ENCODE peak calls at places on chromosome 9, in eight cellular contexts. Z, V, F, N, S, Q, L and A are unnamed samples.

GRCh38 chr9:734831-735511 is 106.5 kb upstream of the DMRT1 start:
- DNase-seq in F (no peak), N (no peak), V (peak; percentile 97), S (peak; percentile 68), Z (no peak), Q (peak; percentile 57), L (no peak), A (no peak)

GRCh38 chr9:120484162-120484561 is 95.8 kb downstream of the CDK5RAP2 start:
- DNase-seq in L (no peak), S (no peak), Q (no peak), V (no peak), N (no peak), Z (no peak), F (no peak), A (no peak)

GRCh38 chr9:108186996-108187395 is 668.8 kb downstream of the ACTL7B start:
- DNase-seq in Q (peak; percentile 38), Z (peak; percentile 67), V (peak; percentile 72), S (no peak), L (no peak), N (no peak), F (no peak), A (peak; percentile 25)

GRCh38 chr9:7211657-7212056 is 453.9 kb downstream of the KDM4C start:
- DNase-seq in V (no peak), Z (no peak), S (no peak), F (no peak), Q (no peak), L (no peak), N (no peak), A (no peak)

GRCh38 chr9:98864257-98865180 is 57.0 kb downstream of the GALNT12 start:
- DNase-seq in N (peak; percentile 21), Z (no peak), F (no peak), V (peak; percentile 66), Q (no peak), S (peak; percentile 66), L (no peak), A (peak; percentile 31)

GRCh38 chr9:38413283-38413682 is 11.0 kb downstream of the IGFBPL1 start:
- DNase-seq in S (no peak), Q (no peak), F (no peak), V (no peak), L (no peak), N (no peak), Z (no peak), A (no peak)

GRCh38 chr9:79471577-79472543 is 99.9 kb upstream of the TLE4 start:
- DNase-seq in Q (peak; percentile 74), S (peak; percentile 42), N (peak; percentile 75), F (no peak), V (peak; percentile 35), Z (no peak), L (no peak), A (peak; percentile 18)

GRCh38 chr9:91212592-91213243 is 149.0 kb downstream of the AUH start:
- DNase-seq in V (no peak), N (no peak), Z (no peak), Q (no peak), F (no peak), S (no peak), L (no peak), A (no peak)

GRCh38 chr9:16143947-16144890 is 591.4 kb downstream of the CCDC171 start:
- DNase-seq in Z (no peak), L (no peak), V (no peak), S (no peak), Q (no peak), F (no peak), N (no peak), A (no peak)

GRCh38 chr9:33157960-33158359 is 9.2 kb downstream of the B4GALT1 start:
- DNase-seq in L (no peak), N (no peak), V (no peak), Q (no peak), Z (no peak), S (no peak), F (no peak), A (no peak)

GRCh38 chr9:33159058-33159759 is 7.9 kb downstream of the B4GALT1 start:
- DNase-seq in F (no peak), V (peak; percentile 35), N (peak; percentile 67), Q (peak; percentile 81), L (no peak), S (peak; percentile 75), Z (peak; percentile 85), A (peak; percentile 59)

GRCh38 chr9:33158555-33159057 is 8.5 kb downstream of the B4GALT1 start:
- DNase-seq in Q (peak; percentile 16), Z (no peak), S (no peak), N (no peak), F (no peak), V (no peak), L (no peak), A (no peak)

GRCh38 chr9:33161011-33161588 is 6.0 kb downstream of the B4GALT1 start:
- DNase-seq in Q (peak; percentile 71), S (peak; percentile 66), N (no peak), L (peak; percentile 82), F (no peak), V (peak; percentile 98), Z (peak; percentile 74), A (peak; percentile 53)

GRCh38 chr9:33159760-33160127 is 7.4 kb downstream of the B4GALT1 start:
- DNase-seq in Q (peak; percentile 28), Z (peak; percentile 72), N (peak; percentile 26), F (no peak), L (no peak), S (no peak), V (peak; percentile 92), A (no peak)
- TF ChIP-seq POLR2A in Q (no peak), Z (no peak), N (no peak), F (no peak), L (no peak), S (no peak), V (peak; percentile 77), A (no peak)

GRCh38 chr9:129080608-129081387 is at the start of gene DOLPP1:
- DNase-seq in F (peak; percentile 98), Z (peak; percentile 100), V (peak; percentile 99), S (peak; percentile 98), Q (peak; percentile 98), L (peak; percentile 100), N (peak; percentile 97), A (peak; percentile 99)

GRCh38 chr9:129080312-129080607 is 651 bp upstream of the DOLPP1 start:
- DNase-seq in N (no peak), F (no peak), Q (no peak), Z (no peak), S (no peak), V (no peak), L (no peak), A (no peak)

GRCh38 chr9:129081388-129081889 is 528 bp downstream of the DOLPP1 start:
- DNase-seq in Q (no peak), L (peak; percentile 93), V (no peak), N (no peak), S (no peak), Z (no peak), F (no peak), A (no peak)

GRCh38 chr9:129079829-129080228 is 1.1 kb upstream of the DOLPP1 start:
- DNase-seq in Q (no peak), S (no peak), Z (no peak), V (no peak), F (no peak), L (no peak), N (no peak), A (no peak)

DNA sequence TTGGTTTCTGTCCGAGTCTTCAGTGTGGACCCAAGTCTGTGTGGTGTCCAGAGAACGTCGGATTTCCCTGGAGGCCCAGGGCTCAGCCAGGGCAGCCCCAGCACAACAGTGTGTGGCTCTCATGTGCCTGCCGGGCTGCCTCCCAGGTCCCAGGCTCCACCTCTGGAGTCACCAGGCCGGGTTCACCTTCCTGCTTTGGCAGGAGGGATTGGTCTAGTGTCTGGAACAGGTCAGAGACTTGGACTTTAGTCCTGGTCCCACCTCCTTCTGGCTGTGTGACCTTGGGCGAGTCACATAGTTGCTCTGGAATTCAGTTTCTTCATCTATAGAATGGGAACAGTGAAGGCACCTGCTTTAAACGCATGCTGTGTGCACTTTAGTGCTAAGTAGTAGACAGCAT is 3.2 kb downstream of the DOLPP1 start:
- DNase-seq in V (no peak), F (no peak), N (no peak), Q (no peak), S (no peak), L (no peak), Z (no peak), A (no peak)
- TF ChIP-seq POLR2A in V (no peak), F (no peak), N (no peak), Q (no peak), S (no peak), L (no peak), Z (no peak), A (no peak)

GRCh38 chr9:121743441-121744001 is 92.1 kb downstream of the DAB2IP start:
- DNase-seq in Z (peak; percentile 91), S (peak; percentile 86), V (peak; percentile 89), Q (peak; percentile 69), L (peak; percentile 96), F (no peak), N (peak; percentile 78), A (peak; percentile 78)
- TF ChIP-seq POLR2A in Z (peak; percentile 57), S (no peak), V (peak; percentile 63), Q (peak; percentile 48), L (peak; percentile 21), F (no peak), N (peak; percentile 32), A (peak; percentile 87)

DNA sequence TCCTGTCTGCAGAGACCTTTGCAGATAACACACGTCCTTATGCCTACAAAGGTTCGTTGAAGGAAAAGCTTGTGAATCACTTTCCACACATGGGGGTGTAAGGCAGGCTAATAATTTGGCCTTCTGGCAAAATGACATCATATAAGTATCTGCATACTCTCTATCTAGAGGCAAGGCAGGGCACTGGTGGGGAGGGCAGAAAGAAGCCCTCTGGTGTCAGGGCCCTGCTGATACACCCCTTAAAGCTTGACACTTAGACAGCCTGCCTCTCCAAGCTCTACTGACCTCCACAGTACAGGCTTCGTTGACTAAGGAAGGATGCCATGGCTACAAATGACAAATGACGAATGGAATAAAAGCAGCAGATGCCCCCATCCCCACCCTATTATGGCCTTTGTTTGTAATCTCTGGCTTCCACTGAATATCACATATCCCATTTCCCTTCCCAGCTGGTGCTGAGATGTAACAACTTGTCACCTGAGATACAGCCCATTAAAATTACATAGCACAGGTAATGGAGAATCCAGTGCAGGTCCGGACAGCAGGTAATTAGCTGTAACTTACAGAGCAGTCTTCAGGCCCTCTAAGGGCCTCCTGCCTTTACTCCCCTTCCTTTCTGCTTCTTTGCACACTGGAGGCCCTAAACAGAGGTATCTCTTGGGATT is 76.9 kb upstream of the IFNK start:
- DNase-seq in V (no peak), S (no peak), Q (no peak), Z (no peak), N (no peak), L (no peak), F (no peak), A (no peak)
- TF ChIP-seq POLR2A in V (no peak), S (no peak), Q (no peak), Z (no peak), N (no peak), L (no peak), F (no peak), A (no peak)